ENCODE peak calls at places on chromosomes 2 and 18, in eight cellular contexts. G, Q, V, M, T, F, E and N are unnamed samples.

GRCh38 chr18:49359732-49360444 is 100.6 kb downstream of the DYM start:
- DNase-seq in F (peak; percentile 59), M (no peak), Q (no peak), T (peak; percentile 81), V (peak; percentile 83), G (no peak), E (peak; percentile 20), N (peak; percentile 25)

GRCh38 chr2:63668000-63668399 is 79.2 kb downstream of the MDH1 start:
- DNase-seq in Q (no peak), M (no peak), G (no peak), F (no peak), V (no peak), E (no peak), T (no peak), N (no peak)

GRCh38 chr2:71455741-71456569 is 2.6 kb downstream of the DYSF start:
- DNase-seq in T (peak; percentile 19), G (no peak), F (no peak), Q (no peak), M (peak; percentile 51), V (peak; percentile 48), E (no peak), N (no peak)

GRCh38 chr2:9649261-9649660 is 18.5 kb upstream of the YWHAQ start:
- DNase-seq in Q (no peak), G (no peak), V (no peak), T (no peak), F (peak; percentile 77), E (no peak), M (no peak), N (no peak)

GRCh38 chr2:33791625-33792024 is 192.5 kb upstream of the FAM98A start:
- DNase-seq in Q (peak; percentile 91), E (no peak), F (no peak), M (no peak), V (peak; percentile 95), T (peak; percentile 85), G (no peak), N (no peak)

GRCh38 chr18:41906528-41907256 is 48.3 kb upstream of the PIK3C3 start:
- DNase-seq in E (peak; percentile 25), G (peak; percentile 59), Q (peak; percentile 49), V (peak; percentile 75), F (peak; percentile 75), T (peak; percentile 77), M (no peak), N (peak; percentile 53)

GRCh38 chr2:176385219-176385618 is 116.0 kb downstream of the MTX2 start:
- DNase-seq in V (no peak), M (no peak), T (no peak), Q (no peak), E (peak; percentile 26), F (no peak), G (no peak), N (no peak)

GRCh38 chr2:67503066-67503795 is 106.1 kb downstream of the ETAA1 start:
- DNase-seq in Q (peak; percentile 75), G (no peak), M (no peak), T (peak; percentile 67), V (peak; percentile 89), E (peak; percentile 53), F (no peak), N (no peak)

GRCh38 chr18:63336366-63337099 is 17.0 kb upstream of the BCL2 start:
- DNase-seq in Q (peak; percentile 75), G (no peak), T (peak; percentile 89), M (no peak), E (peak; percentile 77), F (no peak), V (peak; percentile 91), N (no peak)

GRCh38 chr18:76466410-76466991 is 28.5 kb downstream of the ZNF516 start:
- DNase-seq in Q (no peak), M (no peak), G (no peak), V (no peak), T (no peak), F (no peak), E (no peak), N (no peak)

GRCh38 chr18:62334110-62334509 is 9.0 kb downstream of the TNFRSF11A start:
- DNase-seq in M (no peak), E (no peak), Q (peak; percentile 91), T (peak; percentile 48), F (no peak), V (peak; percentile 60), G (no peak), N (no peak)

GRCh38 chr2:221104391-221104811 is 467.7 kb downstream of the EPHA4 start:
- DNase-seq in Q (peak; percentile 38), M (peak; percentile 84), F (no peak), V (peak; percentile 73), T (peak; percentile 47), G (peak; percentile 36), E (no peak), N (no peak)

GRCh38 chr2:181239400-181239799 is 217.8 kb upstream of the ITGA4 start:
- DNase-seq in M (no peak), E (no peak), F (no peak), Q (no peak), G (peak; percentile 30), V (no peak), T (no peak), N (no peak)

GRCh38 chr2:157837851-157838441 is 38.2 kb downstream of the ACVR1 start:
- DNase-seq in E (no peak), V (peak; percentile 33), M (peak; percentile 27), G (no peak), F (no peak), Q (no peak), T (peak; percentile 35), N (no peak)

GRCh38 chr2:36562973-36563532 is 34.9 kb downstream of the FEZ2 start:
- DNase-seq in G (no peak), F (peak; percentile 47), E (no peak), Q (peak; percentile 75), T (no peak), V (peak; percentile 39), M (no peak), N (no peak)

GRCh38 chr2:56108806-56109205 is 75.0 kb upstream of the CCDC85A start:
- DNase-seq in Q (no peak), F (no peak), G (no peak), T (no peak), M (no peak), V (no peak), E (no peak), N (no peak)

GRCh38 chr2:174774828-174775227 is 10.6 kb upstream of the CHRNA1 start:
- DNase-seq in T (no peak), F (no peak), Q (no peak), G (no peak), M (no peak), E (no peak), V (no peak), N (no peak)

GRCh38 chr2:112636605-112637288 is 9.0 kb upstream of the SLC20A1 start:
- DNase-seq in M (no peak), G (no peak), E (no peak), T (no peak), Q (no peak), V (no peak), F (peak; percentile 73), N (peak; percentile 43)

GRCh38 chr2:8107162-8107561 is 574.7 kb upstream of the ID2 start:
- DNase-seq in V (no peak), M (no peak), F (no peak), T (no peak), Q (no peak), G (no peak), E (no peak), N (no peak)

GRCh38 chr2:10971855-10972348 is 60.2 kb downstream of the KCNF1 start:
- DNase-seq in F (no peak), T (no peak), M (no peak), G (peak; percentile 87), E (no peak), Q (no peak), V (no peak), N (no peak)

GRCh38 chr2:228541794-228542193 is 360.3 kb upstream of the SPHKAP start:
- DNase-seq in V (peak; percentile 80), M (no peak), T (peak; percentile 58), G (no peak), E (peak; percentile 39), F (no peak), Q (peak; percentile 44), N (no peak)

GRCh38 chr2:126656311-126657145 is 570 bp downstream of the GYPC start:
- DNase-seq in F (peak; percentile 64), T (peak; percentile 53), V (peak; percentile 51), M (peak; percentile 63), G (peak; percentile 72), Q (no peak), E (no peak), N (peak; percentile 70)

DNA sequence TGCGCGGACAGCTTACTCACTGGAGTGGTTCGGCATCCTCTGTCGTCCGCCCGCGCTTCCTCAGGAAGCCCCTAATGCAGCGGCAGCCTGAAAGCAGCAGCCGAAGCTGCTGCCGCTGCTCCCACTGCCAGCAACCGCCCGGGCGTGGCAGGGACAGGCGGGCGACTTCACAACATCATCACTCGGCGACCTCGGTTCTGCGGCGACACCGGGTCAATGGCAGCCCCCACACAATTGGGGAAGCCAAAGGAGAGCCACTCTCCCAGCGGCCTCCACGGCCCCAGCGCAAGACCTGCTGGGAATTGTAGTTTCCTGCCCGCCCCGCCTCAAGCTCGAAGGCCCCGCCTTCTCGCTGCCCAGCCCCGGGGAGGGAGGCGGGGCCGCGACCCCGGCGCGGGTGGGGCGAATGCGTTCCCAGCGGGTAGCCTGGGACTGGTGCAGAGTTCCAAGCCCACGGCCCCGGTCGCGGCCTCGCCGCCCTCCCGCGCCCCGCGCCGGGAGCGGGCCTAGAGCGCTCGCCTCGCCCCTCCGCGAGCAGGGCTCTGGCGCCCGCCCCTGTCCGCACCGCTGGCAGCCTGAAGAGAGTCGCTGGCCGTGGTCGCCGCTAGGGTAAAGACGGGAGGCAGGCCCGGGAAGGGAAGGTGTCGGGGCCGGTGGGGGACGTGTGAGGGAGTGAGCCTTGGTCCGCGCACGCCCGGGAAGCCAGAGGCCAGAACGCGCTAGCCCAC is at the start of the genes STRADB and TRAK2:
- DNase-seq in V (peak; percentile 93), F (peak; percentile 96), M (peak; percentile 95), E (peak; percentile 77), T (peak; percentile 96), G (peak; percentile 97), Q (peak; percentile 93), N (peak; percentile 98)
- TF ChIP-seq CTCF in V (no peak), F (peak; percentile 10), M (no peak), E (no peak), T (peak; percentile 16), G (peak; percentile 52), Q (peak; percentile 28), N (no peak)

GRCh38 chr2:219490186-219490585 is 8.5 kb upstream of the GMPPA start:
- DNase-seq in V (no peak), T (no peak), G (no peak), E (no peak), Q (no peak), M (no peak), F (no peak), N (no peak)
- TF ChIP-seq CTCF in V (no peak), T (peak; percentile 22), G (peak; percentile 33), E (peak; percentile 13), Q (no peak), M (no peak), F (no peak), N (no peak)

GRCh38 chr18:10776493-10776892 is 250.7 kb downstream of the NAPG start:
- DNase-seq in M (no peak), E (no peak), T (no peak), V (no peak), G (no peak), Q (no peak), F (no peak), N (no peak)
- TF ChIP-seq CTCF in M (no peak), E (no peak), T (no peak), V (no peak), G (no peak), Q (no peak), F (no peak), N (no peak)

DNA sequence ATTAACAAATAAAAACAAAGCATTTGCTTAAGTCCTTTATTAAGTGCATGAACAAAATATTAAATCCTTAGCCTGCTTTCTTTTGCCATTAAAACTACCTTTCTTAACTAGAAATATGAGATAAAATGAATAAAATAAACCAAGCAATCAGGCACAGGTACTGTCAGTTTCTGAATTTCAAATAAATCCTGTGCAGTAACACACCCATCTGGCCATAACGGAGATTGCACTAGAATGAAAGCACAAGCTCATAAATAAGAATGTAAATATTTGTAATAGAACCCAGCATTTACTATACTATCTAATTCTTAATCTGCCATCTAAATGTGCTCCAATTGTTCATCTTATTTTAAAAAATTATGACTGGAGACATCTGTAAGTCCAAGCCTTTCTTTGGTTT is 31.9 kb downstream of the PRKRA start:
- DNase-seq in T (peak; percentile 29), E (no peak), V (no peak), G (no peak), M (no peak), F (no peak), Q (peak; percentile 34), N (no peak)
- TF ChIP-seq CTCF in T (peak; percentile 43), E (peak; percentile 18), V (peak; percentile 20), G (peak; percentile 17), M (peak; percentile 9), F (no peak), Q (peak; percentile 30), N (peak; percentile 27)